ENCODE peak calls at places on chromosomes 7 and 10, in five cellular contexts. One of them, this sample, is unnamed.

GRCh38 chr10:49128854-49129253 is 5.0 kb downstream of the FAM170B start:
- DNase-seq in ELR: no peak
- DNase-seq in cardiac muscle cell: peak
- DNase-seq in NCI-H526 treated with DMSO at 0.1 percent for 48 hours: no peak
- DNase-seq in RPMI8226: no peak
- DNase-seq in this sample: no peak

GRCh38 chr7:80379034-80379433 is 132.8 kb downstream of the GNAT3 start:
- DNase-seq in RPMI8226: no peak
- DNase-seq in NCI-H526 treated with DMSO at 0.1 percent for 48 hours: no peak
- DNase-seq in ELR: peak
- DNase-seq in cardiac muscle cell: no peak
- DNase-seq in this sample: peak

GRCh38 chr7:14937580-14937979 is 35.0 kb upstream of the DGKB start:
- DNase-seq in RPMI8226: peak
- DNase-seq in cardiac muscle cell: no peak
- DNase-seq in ELR: no peak
- DNase-seq in NCI-H526 treated with DMSO at 0.1 percent for 48 hours: no peak
- DNase-seq in this sample: no peak

GRCh38 chr10:124205432-124205831 is 112.0 kb upstream of the CHST15 start:
- DNase-seq in ELR: no peak
- DNase-seq in RPMI8226: no peak
- DNase-seq in NCI-H526 treated with DMSO at 0.1 percent for 48 hours: no peak
- DNase-seq in cardiac muscle cell: no peak
- DNase-seq in this sample: no peak

GRCh38 chr7:73829505-73829904 is 1.3 kb upstream of the CLDN4 start:
- DNase-seq in NCI-H526 treated with DMSO at 0.1 percent for 48 hours: no peak
- DNase-seq in ELR: no peak
- DNase-seq in RPMI8226: no peak
- DNase-seq in cardiac muscle cell: no peak
- DNase-seq in this sample: no peak

GRCh38 chr10:131021967-131022366 is 289.6 kb downstream of the TCERG1L start:
- DNase-seq in RPMI8226: no peak
- DNase-seq in ELR: no peak
- DNase-seq in NCI-H526 treated with DMSO at 0.1 percent for 48 hours: no peak
- DNase-seq in cardiac muscle cell: no peak
- DNase-seq in this sample: no peak

GRCh38 chr10:110209926-110210662 is 2.7 kb downstream of the MXI1 start:
- DNase-seq in ELR: peak
- DNase-seq in cardiac muscle cell: peak
- DNase-seq in NCI-H526 treated with DMSO at 0.1 percent for 48 hours: peak
- DNase-seq in RPMI8226: peak
- DNase-seq in this sample: peak

GRCh38 chr7:28008171-28008570 is 172.4 kb downstream of the JAZF1 start:
- DNase-seq in RPMI8226: no peak
- DNase-seq in NCI-H526 treated with DMSO at 0.1 percent for 48 hours: no peak
- DNase-seq in ELR: no peak
- DNase-seq in cardiac muscle cell: no peak
- DNase-seq in this sample: no peak

GRCh38 chr7:131493559-131493958 is 62.9 kb downstream of the PODXL start:
- DNase-seq in RPMI8226: no peak
- DNase-seq in NCI-H526 treated with DMSO at 0.1 percent for 48 hours: no peak
- DNase-seq in ELR: no peak
- DNase-seq in cardiac muscle cell: no peak
- DNase-seq in this sample: no peak

GRCh38 chr7:145729701-145730100 is 386.9 kb upstream of the CNTNAP2 start:
- DNase-seq in RPMI8226: no peak
- DNase-seq in ELR: no peak
- DNase-seq in NCI-H526 treated with DMSO at 0.1 percent for 48 hours: no peak
- DNase-seq in cardiac muscle cell: no peak
- DNase-seq in this sample: peak

GRCh38 chr7:3134715-3135114 is 91.0 kb upstream of the CARD11 start:
- DNase-seq in NCI-H526 treated with DMSO at 0.1 percent for 48 hours: no peak
- DNase-seq in cardiac muscle cell: no peak
- DNase-seq in ELR: no peak
- DNase-seq in RPMI8226: no peak
- DNase-seq in this sample: no peak

GRCh38 chr7:41886906-41887311 is 184.0 kb upstream of the INHBA start:
- DNase-seq in NCI-H526 treated with DMSO at 0.1 percent for 48 hours: no peak
- DNase-seq in cardiac muscle cell: no peak
- DNase-seq in RPMI8226: no peak
- DNase-seq in ELR: peak
- DNase-seq in this sample: peak

GRCh38 chr7:24883632-24884013 is 96.4 kb downstream of the OSBPL3 start:
- DNase-seq in RPMI8226: no peak
- DNase-seq in cardiac muscle cell: no peak
- DNase-seq in ELR: no peak
- DNase-seq in NCI-H526 treated with DMSO at 0.1 percent for 48 hours: no peak
- DNase-seq in this sample: peak

GRCh38 chr7:81256991-81257390 is 338.1 kb upstream of the SEMA3C start:
- DNase-seq in cardiac muscle cell: peak
- DNase-seq in NCI-H526 treated with DMSO at 0.1 percent for 48 hours: no peak
- DNase-seq in RPMI8226: peak
- DNase-seq in ELR: peak
- DNase-seq in this sample: no peak

GRCh38 chr7:45031829-45032228 is 31.8 kb downstream of the CCM2 start:
- DNase-seq in ELR: no peak
- DNase-seq in RPMI8226: no peak
- DNase-seq in cardiac muscle cell: no peak
- DNase-seq in NCI-H526 treated with DMSO at 0.1 percent for 48 hours: no peak
- DNase-seq in this sample: no peak

GRCh38 chr10:43436291-43437140 is at the start of gene ZNF487:
- DNase-seq in NCI-H526 treated with DMSO at 0.1 percent for 48 hours: peak
- DNase-seq in cardiac muscle cell: peak
- DNase-seq in RPMI8226: peak
- DNase-seq in ELR: peak
- DNase-seq in this sample: peak

GRCh38 chr10:47008769-47009168 is 97.5 kb downstream of the PTPN20 start:
- DNase-seq in cardiac muscle cell: no peak
- DNase-seq in NCI-H526 treated with DMSO at 0.1 percent for 48 hours: no peak
- DNase-seq in RPMI8226: no peak
- DNase-seq in ELR: no peak
- DNase-seq in this sample: no peak

GRCh38 chr7:76281006-76281705 is 21.3 kb upstream of the HSPB1 start:
- DNase-seq in ELR: no peak
- DNase-seq in RPMI8226: no peak
- DNase-seq in NCI-H526 treated with DMSO at 0.1 percent for 48 hours: no peak
- DNase-seq in cardiac muscle cell: peak
- DNase-seq in this sample: no peak

GRCh38 chr7:7647495-7648036 is 7.0 kb downstream of the UMAD1 start:
- DNase-seq in RPMI8226: no peak
- DNase-seq in NCI-H526 treated with DMSO at 0.1 percent for 48 hours: no peak
- DNase-seq in cardiac muscle cell: no peak
- DNase-seq in ELR: no peak
- DNase-seq in this sample: no peak

GRCh38 chr10:98408799-98409198 is 6.2 kb downstream of the PYROXD2 start:
- DNase-seq in NCI-H526 treated with DMSO at 0.1 percent for 48 hours: no peak
- DNase-seq in cardiac muscle cell: no peak
- DNase-seq in RPMI8226: no peak
- DNase-seq in ELR: no peak
- DNase-seq in this sample: no peak

GRCh38 chr7:26612742-26613141 is 251.6 kb downstream of the SKAP2 start:
- DNase-seq in RPMI8226: no peak
- DNase-seq in ELR: no peak
- DNase-seq in NCI-H526 treated with DMSO at 0.1 percent for 48 hours: no peak
- DNase-seq in cardiac muscle cell: no peak
- DNase-seq in this sample: no peak

GRCh38 chr7:28347462-28347861 is 64.9 kb upstream of the CREB5 start:
- DNase-seq in NCI-H526 treated with DMSO at 0.1 percent for 48 hours: no peak
- DNase-seq in RPMI8226: no peak
- DNase-seq in cardiac muscle cell: no peak
- DNase-seq in ELR: peak
- DNase-seq in this sample: peak

GRCh38 chr10:94757916-94758315 is 4.6 kb upstream of the CYP2C19 start:
- DNase-seq in RPMI8226: no peak
- DNase-seq in NCI-H526 treated with DMSO at 0.1 percent for 48 hours: no peak
- DNase-seq in ELR: no peak
- DNase-seq in cardiac muscle cell: no peak
- DNase-seq in this sample: no peak

GRCh38 chr7:68309806-68310205 is 1288.5 kb upstream of the AUTS2 start:
- DNase-seq in ELR: no peak
- DNase-seq in cardiac muscle cell: no peak
- DNase-seq in NCI-H526 treated with DMSO at 0.1 percent for 48 hours: no peak
- DNase-seq in RPMI8226: no peak
- DNase-seq in this sample: no peak

This sample was measured in iris pigment epithelial cell.